ENCODE peak calls at places on chromosomes 2 and 18, in eight cellular contexts. One of them, this sample, is unnamed.

GRCh38 chr2:152560163-152560562 is 157.1 kb downstream of the PRPF40A start:
- DNase-seq in astrocyte: peak; percentile 77
- DNase-seq in heart left ventricle: no peak
- DNase-seq in breast epithelium: no peak
- DNase-seq in PC-3: peak; percentile 63
- DNase-seq in mammary epithelial cell: peak; percentile 72
- DNase-seq in left ventricle myocardium inferior: no peak
- DNase-seq in cardiac muscle cell: no peak
- DNase-seq in this sample: no peak

GRCh38 chr2:85935746-85936208 is 47.0 kb upstream of the ST3GAL5 start:
- DNase-seq in astrocyte: peak; percentile 97
- DNase-seq in heart left ventricle: no peak
- DNase-seq in breast epithelium: no peak
- DNase-seq in PC-3: peak; percentile 70
- DNase-seq in mammary epithelial cell: peak; percentile 54
- DNase-seq in left ventricle myocardium inferior: no peak
- DNase-seq in cardiac muscle cell: peak; percentile 35
- DNase-seq in this sample: no peak

GRCh38 chr2:113211226-113212105 is 37.7 kb downstream of the PSD4 start:
- DNase-seq in astrocyte: peak; percentile 85
- DNase-seq in heart left ventricle: no peak
- DNase-seq in breast epithelium: no peak
- DNase-seq in PC-3: peak; percentile 82
- DNase-seq in mammary epithelial cell: peak; percentile 75
- DNase-seq in left ventricle myocardium inferior: no peak
- DNase-seq in cardiac muscle cell: no peak
- DNase-seq in this sample: peak; percentile 53

GRCh38 chr2:15726321-15727057 is 134.8 kb downstream of the DDX1 start:
- DNase-seq in astrocyte: no peak
- DNase-seq in heart left ventricle: no peak
- DNase-seq in breast epithelium: no peak
- DNase-seq in PC-3: no peak
- DNase-seq in mammary epithelial cell: no peak
- DNase-seq in left ventricle myocardium inferior: no peak
- DNase-seq in cardiac muscle cell: no peak
- DNase-seq in this sample: no peak

GRCh38 chr18:54434453-54434852 is 76.7 kb downstream of the C18orf54 start:
- DNase-seq in astrocyte: no peak
- DNase-seq in heart left ventricle: no peak
- DNase-seq in breast epithelium: no peak
- DNase-seq in PC-3: no peak
- DNase-seq in mammary epithelial cell: no peak
- DNase-seq in left ventricle myocardium inferior: no peak
- DNase-seq in cardiac muscle cell: peak; percentile 45
- DNase-seq in this sample: no peak

GRCh38 chr2:4340536-4340935 is 637.2 kb downstream of the DCDC2C start:
- DNase-seq in astrocyte: no peak
- DNase-seq in heart left ventricle: no peak
- DNase-seq in breast epithelium: no peak
- DNase-seq in PC-3: peak; percentile 48
- DNase-seq in mammary epithelial cell: peak; percentile 8
- DNase-seq in left ventricle myocardium inferior: no peak
- DNase-seq in cardiac muscle cell: no peak
- DNase-seq in this sample: no peak

GRCh38 chr18:37403100-37403781 is 162.4 kb downstream of the CELF4 start:
- DNase-seq in astrocyte: peak; percentile 87
- DNase-seq in heart left ventricle: no peak
- DNase-seq in breast epithelium: no peak
- DNase-seq in PC-3: peak; percentile 17
- DNase-seq in mammary epithelial cell: peak; percentile 68
- DNase-seq in left ventricle myocardium inferior: peak; percentile 46
- DNase-seq in cardiac muscle cell: peak; percentile 77
- DNase-seq in this sample: peak; percentile 69

GRCh38 chr2:31214638-31214915 is 2.7 kb downstream of the CAPN14 start:
- DNase-seq in astrocyte: no peak
- DNase-seq in heart left ventricle: no peak
- DNase-seq in breast epithelium: no peak
- DNase-seq in PC-3: no peak
- DNase-seq in mammary epithelial cell: no peak
- DNase-seq in left ventricle myocardium inferior: no peak
- DNase-seq in cardiac muscle cell: no peak
- DNase-seq in this sample: no peak

GRCh38 chr18:24553886-24554285 is 93.4 kb downstream of the HRH4 start:
- DNase-seq in astrocyte: no peak
- DNase-seq in heart left ventricle: no peak
- DNase-seq in breast epithelium: no peak
- DNase-seq in PC-3: no peak
- DNase-seq in mammary epithelial cell: no peak
- DNase-seq in left ventricle myocardium inferior: no peak
- DNase-seq in cardiac muscle cell: no peak
- DNase-seq in this sample: no peak

GRCh38 chr2:178279142-178279541 is 84.8 kb downstream of the OSBPL6 start:
- DNase-seq in astrocyte: peak; percentile 97
- DNase-seq in heart left ventricle: no peak
- DNase-seq in breast epithelium: no peak
- DNase-seq in PC-3: peak; percentile 94
- DNase-seq in mammary epithelial cell: peak; percentile 92
- DNase-seq in left ventricle myocardium inferior: no peak
- DNase-seq in cardiac muscle cell: no peak
- DNase-seq in this sample: no peak

GRCh38 chr2:105882920-105883319 is 138.2 kb downstream of the NCK2 start:
- DNase-seq in astrocyte: no peak
- DNase-seq in heart left ventricle: no peak
- DNase-seq in breast epithelium: no peak
- DNase-seq in PC-3: no peak
- DNase-seq in mammary epithelial cell: no peak
- DNase-seq in left ventricle myocardium inferior: no peak
- DNase-seq in cardiac muscle cell: no peak
- DNase-seq in this sample: no peak

GRCh38 chr2:126976721-126977328 is 78.1 kb downstream of the TEX51 start:
- DNase-seq in astrocyte: no peak
- DNase-seq in heart left ventricle: no peak
- DNase-seq in breast epithelium: no peak
- DNase-seq in PC-3: no peak
- DNase-seq in mammary epithelial cell: no peak
- DNase-seq in left ventricle myocardium inferior: no peak
- DNase-seq in cardiac muscle cell: no peak
- DNase-seq in this sample: no peak

GRCh38 chr2:8448822-8449577 is 232.9 kb upstream of the ID2 start:
- DNase-seq in astrocyte: no peak
- DNase-seq in heart left ventricle: no peak
- DNase-seq in breast epithelium: no peak
- DNase-seq in PC-3: no peak
- DNase-seq in mammary epithelial cell: no peak
- DNase-seq in left ventricle myocardium inferior: no peak
- DNase-seq in cardiac muscle cell: no peak
- DNase-seq in this sample: no peak

GRCh38 chr2:66024396-66024795 is 410.5 kb upstream of the MEIS1 start:
- DNase-seq in astrocyte: no peak
- DNase-seq in heart left ventricle: no peak
- DNase-seq in breast epithelium: no peak
- DNase-seq in PC-3: no peak
- DNase-seq in mammary epithelial cell: no peak
- DNase-seq in left ventricle myocardium inferior: no peak
- DNase-seq in cardiac muscle cell: no peak
- DNase-seq in this sample: no peak

GRCh38 chr2:180962727-180963312 is 17.6 kb upstream of the UBE2E3 start:
- DNase-seq in astrocyte: no peak
- DNase-seq in heart left ventricle: no peak
- DNase-seq in breast epithelium: no peak
- DNase-seq in PC-3: no peak
- DNase-seq in mammary epithelial cell: peak; percentile 73
- DNase-seq in left ventricle myocardium inferior: no peak
- DNase-seq in cardiac muscle cell: no peak
- DNase-seq in this sample: no peak

GRCh38 chr2:188079176-188079575 is 212.5 kb upstream of the GULP1 start:
- DNase-seq in astrocyte: peak; percentile 94
- DNase-seq in heart left ventricle: no peak
- DNase-seq in breast epithelium: no peak
- DNase-seq in PC-3: no peak
- DNase-seq in mammary epithelial cell: peak; percentile 58
- DNase-seq in left ventricle myocardium inferior: no peak
- DNase-seq in cardiac muscle cell: no peak
- DNase-seq in this sample: no peak

GRCh38 chr2:124804014-124804940 is 779.2 kb downstream of the CNTNAP5 start:
- DNase-seq in astrocyte: no peak
- DNase-seq in heart left ventricle: no peak
- DNase-seq in breast epithelium: no peak
- DNase-seq in PC-3: peak; percentile 46
- DNase-seq in mammary epithelial cell: peak; percentile 2
- DNase-seq in left ventricle myocardium inferior: no peak
- DNase-seq in cardiac muscle cell: peak; percentile 73
- DNase-seq in this sample: no peak

GRCh38 chr18:60891936-60892335 is 441.3 kb upstream of the CDH20 start:
- DNase-seq in astrocyte: no peak
- DNase-seq in heart left ventricle: no peak
- DNase-seq in breast epithelium: no peak
- DNase-seq in PC-3: peak; percentile 11
- DNase-seq in mammary epithelial cell: peak; percentile 30
- DNase-seq in left ventricle myocardium inferior: no peak
- DNase-seq in cardiac muscle cell: no peak
- DNase-seq in this sample: no peak

GRCh38 chr2:145091967-145092366 is 572.0 kb upstream of the ZEB2 start:
- DNase-seq in astrocyte: peak; percentile 80
- DNase-seq in heart left ventricle: no peak
- DNase-seq in breast epithelium: no peak
- DNase-seq in PC-3: peak; percentile 46
- DNase-seq in mammary epithelial cell: no peak
- DNase-seq in left ventricle myocardium inferior: no peak
- DNase-seq in cardiac muscle cell: no peak
- DNase-seq in this sample: no peak

GRCh38 chr18:13288509-13289138 is 70.1 kb downstream of the LDLRAD4 start:
- DNase-seq in astrocyte: no peak
- DNase-seq in heart left ventricle: no peak
- DNase-seq in breast epithelium: no peak
- DNase-seq in PC-3: no peak
- DNase-seq in mammary epithelial cell: no peak
- DNase-seq in left ventricle myocardium inferior: no peak
- DNase-seq in cardiac muscle cell: no peak
- DNase-seq in this sample: no peak

GRCh38 chr2:86011449-86011941 is 94.2 kb downstream of the POLR1A start:
- DNase-seq in astrocyte: no peak
- DNase-seq in heart left ventricle: no peak
- DNase-seq in breast epithelium: no peak
- DNase-seq in PC-3: peak; percentile 78
- DNase-seq in mammary epithelial cell: no peak
- DNase-seq in left ventricle myocardium inferior: no peak
- DNase-seq in cardiac muscle cell: no peak
- DNase-seq in this sample: no peak

GRCh38 chr2:95314964-95315611 is 17.9 kb downstream of the KCNIP3 start:
- DNase-seq in astrocyte: no peak
- DNase-seq in heart left ventricle: peak; percentile 63
- DNase-seq in breast epithelium: no peak
- DNase-seq in PC-3: peak; percentile 80
- DNase-seq in mammary epithelial cell: peak; percentile 62
- DNase-seq in left ventricle myocardium inferior: no peak
- DNase-seq in cardiac muscle cell: peak; percentile 53
- DNase-seq in this sample: no peak

GRCh38 chr2:120350125-120350524 is 4.2 kb downstream of the INHBB start:
- DNase-seq in astrocyte: no peak
- DNase-seq in heart left ventricle: peak; percentile 38
- DNase-seq in breast epithelium: no peak
- DNase-seq in PC-3: no peak
- DNase-seq in mammary epithelial cell: no peak
- DNase-seq in left ventricle myocardium inferior: no peak
- DNase-seq in cardiac muscle cell: no peak
- DNase-seq in this sample: no peak
- H3K27me3 ChIP-seq in astrocyte: peaks cover 53% of the 10 kb centered on the region
- H3K27me3 ChIP-seq in heart left ventricle: peaks cover 12% of the 10 kb centered on the region
- H3K27me3 ChIP-seq in breast epithelium: no peaks in the 10 kb centered on the region
- H3K27me3 ChIP-seq in PC-3: no peaks in the 10 kb centered on the region
- H3K27me3 ChIP-seq in mammary epithelial cell: peaks cover 18% of the 10 kb centered on the region
- H3K27me3 ChIP-seq in left ventricle myocardium inferior: peaks cover 59% of the 10 kb centered on the region
- H3K27me3 ChIP-seq in cardiac muscle cell: peaks cover 89% of the 10 kb centered on the region
- H3K27me3 ChIP-seq in this sample: peaks cover 11% of the 10 kb centered on the region

DNA sequence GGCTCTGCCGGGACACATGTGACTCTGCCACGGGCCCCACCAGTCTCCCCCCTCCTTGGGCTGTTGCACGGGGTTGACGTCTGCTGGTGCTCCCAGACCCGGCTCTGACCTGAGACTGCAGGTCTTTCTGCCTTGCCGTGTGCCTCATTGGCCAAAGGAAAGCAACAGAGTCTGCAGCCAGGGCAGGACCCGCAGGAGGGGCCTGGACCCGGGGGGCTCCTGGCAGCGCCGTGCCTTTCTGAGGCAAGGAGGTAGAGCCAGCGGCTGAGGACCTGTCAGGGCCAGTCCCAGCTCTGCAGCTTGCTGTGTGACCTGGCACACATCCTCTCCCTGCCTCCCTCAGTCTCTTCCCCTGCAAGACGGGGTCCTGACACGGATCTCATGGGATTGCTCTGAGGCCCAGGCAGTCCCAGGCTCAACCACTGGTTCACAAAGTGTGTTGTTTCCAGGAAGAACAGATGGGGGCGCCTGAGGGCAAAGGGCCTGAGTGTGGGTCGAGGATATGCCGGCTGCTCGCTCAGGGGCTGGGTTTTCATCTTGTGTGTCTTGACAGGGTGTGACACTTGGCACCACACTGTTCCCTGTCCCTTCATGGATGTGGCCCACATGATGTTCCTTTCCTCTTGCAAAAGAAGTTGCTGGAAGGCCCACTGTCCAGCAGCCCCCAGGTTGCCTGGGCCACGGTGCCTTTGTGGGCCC is 9.0 kb downstream of the CAPN10 start:
- DNase-seq in astrocyte: no peak
- DNase-seq in heart left ventricle: peak; percentile 58
- DNase-seq in breast epithelium: peak; percentile 27
- DNase-seq in PC-3: no peak
- DNase-seq in mammary epithelial cell: no peak
- DNase-seq in left ventricle myocardium inferior: no peak
- DNase-seq in cardiac muscle cell: peak; percentile 44
- DNase-seq in this sample: no peak
- TF ChIP-seq CTCF in astrocyte: no peak
- TF ChIP-seq CTCF in heart left ventricle: peak; percentile 5
- TF ChIP-seq CTCF in breast epithelium: no peak
- TF ChIP-seq CTCF in PC-3: peak; percentile 43
- TF ChIP-seq CTCF in mammary epithelial cell: peak; percentile 31
- TF ChIP-seq CTCF in left ventricle myocardium inferior: peak; percentile 28
- TF ChIP-seq CTCF in cardiac muscle cell: peak; percentile 21
- TF ChIP-seq CTCF in this sample: no peak

DNA sequence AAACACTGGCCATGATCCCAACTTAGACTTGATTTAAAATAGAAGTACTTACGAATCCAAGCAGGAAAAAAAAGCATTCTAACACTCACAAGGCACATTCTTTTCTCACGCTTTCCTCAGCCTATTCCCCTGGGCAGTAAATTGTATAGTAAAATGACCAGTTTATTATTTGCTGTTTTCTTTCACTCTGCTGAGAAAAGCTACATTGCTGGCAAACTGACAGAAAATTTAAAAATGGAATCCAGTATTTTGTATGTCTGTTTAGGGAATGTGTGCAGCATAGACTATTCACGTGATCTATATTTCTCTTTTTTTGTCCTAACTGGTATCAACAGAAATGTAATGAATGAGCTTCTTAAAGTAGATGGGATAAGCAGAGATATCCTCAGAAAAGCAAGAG is 2.7 kb upstream of the TANC1 start:
- DNase-seq in astrocyte: no peak
- DNase-seq in heart left ventricle: no peak
- DNase-seq in breast epithelium: no peak
- DNase-seq in PC-3: no peak
- DNase-seq in mammary epithelial cell: no peak
- DNase-seq in left ventricle myocardium inferior: no peak
- DNase-seq in cardiac muscle cell: peak; percentile 34
- DNase-seq in this sample: no peak
- H3K27me3 ChIP-seq in astrocyte: no peaks in the 10 kb centered on the region
- H3K27me3 ChIP-seq in heart left ventricle: no peaks in the 10 kb centered on the region
- H3K27me3 ChIP-seq in breast epithelium: no peaks in the 10 kb centered on the region
- H3K27me3 ChIP-seq in PC-3: no peaks in the 10 kb centered on the region
- H3K27me3 ChIP-seq in mammary epithelial cell: no peaks in the 10 kb centered on the region
- H3K27me3 ChIP-seq in left ventricle myocardium inferior: no peaks in the 10 kb centered on the region
- H3K27me3 ChIP-seq in cardiac muscle cell: no peaks in the 10 kb centered on the region
- H3K27me3 ChIP-seq in this sample: no peaks in the 10 kb centered on the region

GRCh38 chr18:78681934-78682333 is 297.7 kb upstream of the SALL3 start:
- DNase-seq in astrocyte: no peak
- DNase-seq in heart left ventricle: no peak
- DNase-seq in breast epithelium: peak; percentile 41
- DNase-seq in PC-3: no peak
- DNase-seq in mammary epithelial cell: no peak
- DNase-seq in left ventricle myocardium inferior: no peak
- DNase-seq in cardiac muscle cell: no peak
- DNase-seq in this sample: no peak
- TF ChIP-seq CTCF in astrocyte: no peak
- TF ChIP-seq CTCF in heart left ventricle: no peak
- TF ChIP-seq CTCF in breast epithelium: no peak
- TF ChIP-seq CTCF in PC-3: no peak
- TF ChIP-seq CTCF in mammary epithelial cell: no peak
- TF ChIP-seq CTCF in left ventricle myocardium inferior: no peak
- TF ChIP-seq CTCF in cardiac muscle cell: no peak
- TF ChIP-seq CTCF in this sample: no peak

This sample was measured in gastrocnemius medialis.